ENCODE peak calls at places on chromosome 3, in eight cellular contexts. One of them, this sample, is unnamed.

GRCh38 chr3:42081814-42082473 is 9.2 kb upstream of the TRAK1 start:
- DNase-seq in AG08396: no peak
- DNase-seq in stomach: no peak
- DNase-seq in dorsolateral prefrontal cortex: no peak
- DNase-seq in NCI-H1930: no peak
- DNase-seq in activated naive CD4-positive, alpha-beta T cell treated with anti-CD3 and anti-CD28 coated beads, Interleukin-2, amount 50 U/mL, for 16 hours: no peak
- DNase-seq in adipocyte: no peak
- DNase-seq in activated CD4-positive, alpha-beta T cell treated with anti-CD3 and anti-CD28 coated beads for 4 hours: no peak
- DNase-seq in this sample: no peak

GRCh38 chr3:196792771-196793170 is 53.1 kb downstream of the PAK2 start:
- DNase-seq in AG08396: no peak
- DNase-seq in stomach: no peak
- DNase-seq in dorsolateral prefrontal cortex: no peak
- DNase-seq in NCI-H1930: no peak
- DNase-seq in activated naive CD4-positive, alpha-beta T cell treated with anti-CD3 and anti-CD28 coated beads, Interleukin-2, amount 50 U/mL, for 16 hours: no peak
- DNase-seq in adipocyte: peak
- DNase-seq in activated CD4-positive, alpha-beta T cell treated with anti-CD3 and anti-CD28 coated beads for 4 hours: no peak
- DNase-seq in this sample: no peak

GRCh38 chr3:190519886-190520285 is 6.0 kb downstream of the IL1RAP start:
- DNase-seq in AG08396: no peak
- DNase-seq in stomach: no peak
- DNase-seq in dorsolateral prefrontal cortex: no peak
- DNase-seq in NCI-H1930: no peak
- DNase-seq in activated naive CD4-positive, alpha-beta T cell treated with anti-CD3 and anti-CD28 coated beads, Interleukin-2, amount 50 U/mL, for 16 hours: no peak
- DNase-seq in adipocyte: no peak
- DNase-seq in activated CD4-positive, alpha-beta T cell treated with anti-CD3 and anti-CD28 coated beads for 4 hours: no peak
- DNase-seq in this sample: no peak

GRCh38 chr3:114318295-114318694 is 24.5 kb downstream of the TIGIT start:
- DNase-seq in AG08396: no peak
- DNase-seq in stomach: no peak
- DNase-seq in dorsolateral prefrontal cortex: no peak
- DNase-seq in NCI-H1930: no peak
- DNase-seq in activated naive CD4-positive, alpha-beta T cell treated with anti-CD3 and anti-CD28 coated beads, Interleukin-2, amount 50 U/mL, for 16 hours: no peak
- DNase-seq in adipocyte: no peak
- DNase-seq in activated CD4-positive, alpha-beta T cell treated with anti-CD3 and anti-CD28 coated beads for 4 hours: no peak
- DNase-seq in this sample: no peak

GRCh38 chr3:124381565-124382333 is 348.5 kb upstream of the UMPS start:
- DNase-seq in AG08396: no peak
- DNase-seq in stomach: no peak
- DNase-seq in dorsolateral prefrontal cortex: no peak
- DNase-seq in NCI-H1930: no peak
- DNase-seq in activated naive CD4-positive, alpha-beta T cell treated with anti-CD3 and anti-CD28 coated beads, Interleukin-2, amount 50 U/mL, for 16 hours: no peak
- DNase-seq in adipocyte: peak
- DNase-seq in activated CD4-positive, alpha-beta T cell treated with anti-CD3 and anti-CD28 coated beads for 4 hours: no peak
- DNase-seq in this sample: no peak

GRCh38 chr3:85977615-85978338 is 1013.2 kb downstream of the VGLL3 start:
- DNase-seq in AG08396: no peak
- DNase-seq in stomach: no peak
- DNase-seq in dorsolateral prefrontal cortex: no peak
- DNase-seq in NCI-H1930: no peak
- DNase-seq in activated naive CD4-positive, alpha-beta T cell treated with anti-CD3 and anti-CD28 coated beads, Interleukin-2, amount 50 U/mL, for 16 hours: no peak
- DNase-seq in adipocyte: no peak
- DNase-seq in activated CD4-positive, alpha-beta T cell treated with anti-CD3 and anti-CD28 coated beads for 4 hours: no peak
- DNase-seq in this sample: no peak

GRCh38 chr3:155326901-155327300 is 33.4 kb upstream of the STRIT1 start:
- DNase-seq in AG08396: no peak
- DNase-seq in stomach: no peak
- DNase-seq in dorsolateral prefrontal cortex: no peak
- DNase-seq in NCI-H1930: no peak
- DNase-seq in activated naive CD4-positive, alpha-beta T cell treated with anti-CD3 and anti-CD28 coated beads, Interleukin-2, amount 50 U/mL, for 16 hours: no peak
- DNase-seq in adipocyte: no peak
- DNase-seq in activated CD4-positive, alpha-beta T cell treated with anti-CD3 and anti-CD28 coated beads for 4 hours: no peak
- DNase-seq in this sample: no peak

GRCh38 chr3:127565711-127566110 is 24.8 kb downstream of the TPRA1 start:
- DNase-seq in AG08396: no peak
- DNase-seq in stomach: no peak
- DNase-seq in dorsolateral prefrontal cortex: no peak
- DNase-seq in NCI-H1930: no peak
- DNase-seq in activated naive CD4-positive, alpha-beta T cell treated with anti-CD3 and anti-CD28 coated beads, Interleukin-2, amount 50 U/mL, for 16 hours: no peak
- DNase-seq in adipocyte: no peak
- DNase-seq in activated CD4-positive, alpha-beta T cell treated with anti-CD3 and anti-CD28 coated beads for 4 hours: no peak
- DNase-seq in this sample: no peak

GRCh38 chr3:74214286-74214685 is 400.2 kb downstream of the CNTN3 start:
- DNase-seq in AG08396: no peak
- DNase-seq in stomach: no peak
- DNase-seq in dorsolateral prefrontal cortex: no peak
- DNase-seq in NCI-H1930: no peak
- DNase-seq in activated naive CD4-positive, alpha-beta T cell treated with anti-CD3 and anti-CD28 coated beads, Interleukin-2, amount 50 U/mL, for 16 hours: no peak
- DNase-seq in adipocyte: no peak
- DNase-seq in activated CD4-positive, alpha-beta T cell treated with anti-CD3 and anti-CD28 coated beads for 4 hours: no peak
- DNase-seq in this sample: no peak

GRCh38 chr3:175392653-175393052 is 533.5 kb downstream of the NAALADL2 start:
- DNase-seq in AG08396: no peak
- DNase-seq in stomach: no peak
- DNase-seq in dorsolateral prefrontal cortex: no peak
- DNase-seq in NCI-H1930: no peak
- DNase-seq in activated naive CD4-positive, alpha-beta T cell treated with anti-CD3 and anti-CD28 coated beads, Interleukin-2, amount 50 U/mL, for 16 hours: no peak
- DNase-seq in adipocyte: no peak
- DNase-seq in activated CD4-positive, alpha-beta T cell treated with anti-CD3 and anti-CD28 coated beads for 4 hours: no peak
- DNase-seq in this sample: no peak

GRCh38 chr3:197730200-197730599 is 6.5 kb downstream of the RUBCN start:
- DNase-seq in AG08396: peak
- DNase-seq in stomach: no peak
- DNase-seq in dorsolateral prefrontal cortex: no peak
- DNase-seq in NCI-H1930: no peak
- DNase-seq in activated naive CD4-positive, alpha-beta T cell treated with anti-CD3 and anti-CD28 coated beads, Interleukin-2, amount 50 U/mL, for 16 hours: no peak
- DNase-seq in adipocyte: peak
- DNase-seq in activated CD4-positive, alpha-beta T cell treated with anti-CD3 and anti-CD28 coated beads for 4 hours: no peak
- DNase-seq in this sample: no peak

GRCh38 chr3:125481786-125482185 is 38.2 kb downstream of the SNX4 start:
- DNase-seq in AG08396: no peak
- DNase-seq in stomach: no peak
- DNase-seq in dorsolateral prefrontal cortex: no peak
- DNase-seq in NCI-H1930: no peak
- DNase-seq in activated naive CD4-positive, alpha-beta T cell treated with anti-CD3 and anti-CD28 coated beads, Interleukin-2, amount 50 U/mL, for 16 hours: no peak
- DNase-seq in adipocyte: no peak
- DNase-seq in activated CD4-positive, alpha-beta T cell treated with anti-CD3 and anti-CD28 coated beads for 4 hours: no peak
- DNase-seq in this sample: no peak

GRCh38 chr3:196754215-196754937 is 14.7 kb downstream of the PAK2 start:
- DNase-seq in AG08396: no peak
- DNase-seq in stomach: peak
- DNase-seq in dorsolateral prefrontal cortex: no peak
- DNase-seq in NCI-H1930: no peak
- DNase-seq in activated naive CD4-positive, alpha-beta T cell treated with anti-CD3 and anti-CD28 coated beads, Interleukin-2, amount 50 U/mL, for 16 hours: no peak
- DNase-seq in adipocyte: peak
- DNase-seq in activated CD4-positive, alpha-beta T cell treated with anti-CD3 and anti-CD28 coated beads for 4 hours: no peak
- DNase-seq in this sample: no peak

GRCh38 chr3:56702487-56703315 is 19.6 kb upstream of the TASOR start:
- DNase-seq in AG08396: peak
- DNase-seq in stomach: peak
- DNase-seq in dorsolateral prefrontal cortex: no peak
- DNase-seq in NCI-H1930: peak
- DNase-seq in activated naive CD4-positive, alpha-beta T cell treated with anti-CD3 and anti-CD28 coated beads, Interleukin-2, amount 50 U/mL, for 16 hours: peak
- DNase-seq in adipocyte: peak
- DNase-seq in activated CD4-positive, alpha-beta T cell treated with anti-CD3 and anti-CD28 coated beads for 4 hours: peak
- DNase-seq in this sample: peak

GRCh38 chr3:144502398-144502797 is 530.8 kb downstream of the DIPK2A start:
- DNase-seq in AG08396: no peak
- DNase-seq in stomach: no peak
- DNase-seq in dorsolateral prefrontal cortex: no peak
- DNase-seq in NCI-H1930: no peak
- DNase-seq in activated naive CD4-positive, alpha-beta T cell treated with anti-CD3 and anti-CD28 coated beads, Interleukin-2, amount 50 U/mL, for 16 hours: no peak
- DNase-seq in adipocyte: no peak
- DNase-seq in activated CD4-positive, alpha-beta T cell treated with anti-CD3 and anti-CD28 coated beads for 4 hours: no peak
- DNase-seq in this sample: no peak

GRCh38 chr3:18402140-18402834 is 22.9 kb downstream of the SATB1 start:
- DNase-seq in AG08396: no peak
- DNase-seq in stomach: no peak
- DNase-seq in dorsolateral prefrontal cortex: no peak
- DNase-seq in NCI-H1930: no peak
- DNase-seq in activated naive CD4-positive, alpha-beta T cell treated with anti-CD3 and anti-CD28 coated beads, Interleukin-2, amount 50 U/mL, for 16 hours: no peak
- DNase-seq in adipocyte: no peak
- DNase-seq in activated CD4-positive, alpha-beta T cell treated with anti-CD3 and anti-CD28 coated beads for 4 hours: no peak
- DNase-seq in this sample: no peak